ENCODE peak calls at places on chromosomes 13 and 19, in six cellular contexts. S, W, O, E, Q and X are unnamed samples.

GRCh38 chr19:45506991-45507863 is at the start of gene VASP:
- DNase-seq in S (peak; percentile 90), O (peak; percentile 89), W (peak; percentile 76), E (peak; percentile 84), Q (peak; percentile 98), X (peak; percentile 92)

GRCh38 chr13:44626176-44626575 is 50.0 kb upstream of the TSC22D1 start:
- DNase-seq in Q (no peak), W (no peak), O (no peak), S (no peak), E (no peak), X (no peak)

GRCh38 chr13:66210677-66211076 is 1019.5 kb downstream of the PCDH9 start:
- DNase-seq in W (peak; percentile 85), E (no peak), Q (no peak), S (no peak), O (peak; percentile 88), X (no peak)

GRCh38 chr19:46491975-46492682 is 3.5 kb downstream of the PNMA8B start:
- DNase-seq in O (no peak), W (no peak), S (no peak), E (no peak), Q (no peak), X (no peak)

GRCh38 chr19:29510701-29511265 is 15.0 kb upstream of the VSTM2B start:
- DNase-seq in O (no peak), Q (no peak), S (no peak), E (no peak), W (no peak), X (no peak)

GRCh38 chr19:52520013-52520412 is 7.5 kb upstream of the ZNF808 start:
- DNase-seq in S (no peak), W (no peak), O (no peak), E (no peak), Q (no peak), X (no peak)

GRCh38 chr13:29861694-29862110 is 11.3 kb upstream of the UBL3 start:
- DNase-seq in E (no peak), Q (no peak), O (peak; percentile 98), W (peak; percentile 95), S (no peak), X (no peak)

GRCh38 chr13:65063753-65064152 is 2166.4 kb downstream of the PCDH9 start:
- DNase-seq in W (no peak), S (no peak), Q (no peak), E (no peak), O (peak; percentile 52), X (no peak)

GRCh38 chr19:50509366-50509765 is 1.6 kb downstream of the JOSD2 start:
- DNase-seq in S (no peak), O (no peak), Q (no peak), E (no peak), W (no peak), X (no peak)

GRCh38 chr13:21218351-21219043 is 42.0 kb downstream of the MRPL57 start:
- DNase-seq in W (no peak), Q (no peak), S (no peak), O (no peak), E (no peak), X (no peak)

GRCh38 chr13:43054803-43055802 is 31.7 kb downstream of the DNAJC15 start:
- DNase-seq in O (peak; percentile 70), W (peak; percentile 73), S (no peak), Q (no peak), E (peak; percentile 28), X (no peak)

GRCh38 chr19:2084993-2085720 is 11.0 kb downstream of the MOB3A start:
- DNase-seq in W (peak; percentile 50), S (peak; percentile 95), Q (peak; percentile 97), E (peak; percentile 59), O (peak; percentile 81), X (peak; percentile 87)

GRCh38 chr13:99859178-99860177 is 112.1 kb downstream of the ZIC5 start:
- DNase-seq in S (peak; percentile 65), O (no peak), W (no peak), E (no peak), Q (no peak), X (no peak)

GRCh38 chr13:114019367-114019766 is 45.5 kb upstream of the C13orf46 start:
- DNase-seq in E (no peak), O (peak; percentile 56), S (peak; percentile 39), Q (no peak), W (no peak), X (no peak)

GRCh38 chr19:55392820-55393219 is 7.1 kb downstream of the RPL28 start:
- DNase-seq in S (no peak), Q (no peak), E (no peak), W (no peak), O (no peak), X (no peak)

GRCh38 chr19:3857449-3858003 is 11.3 kb downstream of the ZFR2 start:
- DNase-seq in S (no peak), W (no peak), Q (peak; percentile 50), O (no peak), E (no peak), X (no peak)

GRCh38 chr13:113297370-113297871 is 382 bp downstream of the LAMP1 start:
- DNase-seq in Q (peak; percentile 62), O (peak; percentile 50), E (no peak), S (peak; percentile 10), W (peak; percentile 11), X (no peak)

GRCh38 chr13:57633950-57634828 is 2.6 kb downstream of the PCDH17 start:
- DNase-seq in Q (no peak), E (peak; percentile 20), W (no peak), O (no peak), S (no peak), X (peak; percentile 79)

GRCh38 chr19:58558066-58558622 is at the start of gene UBE2M:
- DNase-seq in Q (peak; percentile 80), S (peak; percentile 49), W (peak; percentile 37), O (peak; percentile 46), E (peak; percentile 63), X (peak; percentile 89)

GRCh38 chr19:5805465-5806132 is 732 bp downstream of the NRTN start:
- DNase-seq in E (peak; percentile 77), O (peak; percentile 67), W (no peak), Q (peak; percentile 88), S (peak; percentile 58), X (peak; percentile 41)

GRCh38 chr19:56119585-56119978 is 1.5 kb downstream of the ZNF787 start:
- DNase-seq in S (no peak), O (peak; percentile 32), E (no peak), Q (peak; percentile 78), W (peak; percentile 61), X (no peak)

GRCh38 chr13:49329831-49330545 is 82.3 kb downstream of the CDADC1 start:
- DNase-seq in Q (no peak), O (no peak), W (no peak), E (no peak), S (no peak), X (no peak)

GRCh38 chr13:31015207-31015606 is 82.8 kb downstream of the TEX26 start:
- DNase-seq in E (no peak), S (no peak), Q (no peak), W (no peak), O (no peak), X (no peak)

GRCh38 chr19:51078731-51079130 is 4.0 kb downstream of the KLK14 start:
- DNase-seq in W (no peak), Q (no peak), O (no peak), E (no peak), S (no peak), X (no peak)

GRCh38 chr13:30744056-30744684 is 8.8 kb downstream of the ALOX5AP start:
- DNase-seq in S (peak; percentile 80), W (peak; percentile 58), O (peak; percentile 83), E (no peak), Q (peak; percentile 92), X (peak; percentile 76)

GRCh38 chr13:21683034-21683733 is 12.3 kb downstream of the FGF9 start:
- DNase-seq in W (peak; percentile 73), S (no peak), E (no peak), O (peak; percentile 85), Q (no peak), X (no peak)

GRCh38 chr13:30128095-30128494 is 179.3 kb downstream of the KATNAL1 start:
- DNase-seq in Q (no peak), S (no peak), W (no peak), O (no peak), E (no peak), X (no peak)

GRCh38 chr13:51249767-51250741 is 27.9 kb downstream of the FAM124A start:
- DNase-seq in E (no peak), Q (no peak), O (peak; percentile 22), W (no peak), S (no peak), X (no peak)

GRCh38 chr13:99389520-99390304 is 82.5 kb upstream of the GPR183 start:
- DNase-seq in W (no peak), Q (no peak), E (no peak), S (no peak), O (no peak), X (no peak)

GRCh38 chr13:27960362-27961226 is 8.5 kb downstream of the CDX2 start:
- DNase-seq in O (no peak), E (peak; percentile 52), W (peak; percentile 22), S (peak; percentile 21), Q (peak; percentile 85), X (no peak)

GRCh38 chr13:30334663-30335386 is 27.5 kb upstream of the KATNAL1 start:
- DNase-seq in E (no peak), S (no peak), Q (no peak), O (peak; percentile 61), W (peak; percentile 37), X (no peak)

GRCh38 chr19:42468273-42468796 is 25.6 kb upstream of the CXCL17 start:
- DNase-seq in W (peak; percentile 93), O (peak; percentile 79), E (no peak), Q (peak; percentile 71), S (no peak), X (no peak)

GRCh38 chr13:96673825-96674224 is 320.5 kb downstream of the OXGR1 start:
- DNase-seq in Q (no peak), W (no peak), O (no peak), S (no peak), E (no peak), X (no peak)

GRCh38 chr19:10291554-10292205 is 1.9 kb downstream of the ICAM5 start:
- DNase-seq in W (no peak), Q (peak; percentile 49), E (no peak), O (peak; percentile 19), S (no peak), X (no peak)

GRCh38 chr13:61812286-61812685 is 396.6 kb upstream of the PCDH20 start:
- DNase-seq in E (no peak), O (no peak), W (no peak), Q (no peak), S (no peak), X (no peak)

GRCh38 chr13:81017525-81018152 is 676.7 kb upstream of the SPRY2 start:
- DNase-seq in S (no peak), Q (no peak), W (peak; percentile 67), E (no peak), O (peak; percentile 74), X (no peak)

GRCh38 chr19:30530751-30531150 is 158.6 kb downstream of the ZNF536 start:
- DNase-seq in Q (no peak), W (no peak), E (no peak), O (no peak), S (no peak), X (no peak)

GRCh38 chr13:24223341-24224231 is 63.1 kb downstream of the SPATA13 start:
- DNase-seq in S (no peak), O (no peak), Q (peak; percentile 66), E (no peak), W (no peak), X (no peak)

GRCh38 chr13:84431646-84432045 is 549.4 kb upstream of the SLITRK1 start:
- DNase-seq in Q (no peak), S (no peak), O (peak; percentile 63), W (peak; percentile 48), E (no peak), X (no peak)